ENCODE peak calls at places on chromosomes 13 and 19, in eight cellular contexts. C is Peyer's patch, A is left kidney, H is GM12891, D is H54, V is thoracic aorta, L is GM04504, S is SK-N-DZ. X is an unnamed sample.

GRCh38 chr19:34574704-34575103 is 93.1 kb downstream of the WTIP start:
- DNase-seq in C (no peak), A (no peak), H (no peak), D (no peak), V (no peak), L (no peak), S (no peak), X (no peak)

GRCh38 chr19:2848625-2849024 is 7.3 kb downstream of the ZNF555 start:
- DNase-seq in C (no peak), A (no peak), H (no peak), D (no peak), V (no peak), L (peak; percentile 35), S (no peak), X (no peak)

GRCh38 chr13:70527553-70527952 is 419.3 kb upstream of the KLHL1 start:
- DNase-seq in C (no peak), A (peak; percentile 48), H (no peak), D (no peak), V (no peak), L (no peak), S (peak; percentile 15), X (no peak)

GRCh38 chr13:79392882-79393563 is 13.0 kb downstream of the RBM26 start:
- DNase-seq in C (no peak), A (peak; percentile 7), H (no peak), D (no peak), V (no peak), L (no peak), S (no peak), X (no peak)

GRCh38 chr19:40191836-40192646 is 815 bp downstream of the MAP3K10 start:
- DNase-seq in C (peak; percentile 50), A (peak; percentile 74), H (peak; percentile 53), D (peak; percentile 63), V (no peak), L (no peak), S (peak; percentile 40), X (no peak)

GRCh38 chr13:108618233-108618632 is 11.2 kb upstream of the MYO16 start:
- DNase-seq in C (no peak), A (no peak), H (no peak), D (no peak), V (no peak), L (no peak), S (no peak), X (no peak)

GRCh38 chr13:28744656-28745055 is 25.9 kb upstream of the SLC46A3 start:
- DNase-seq in C (no peak), A (no peak), H (no peak), D (no peak), V (no peak), L (no peak), S (no peak), X (no peak)

GRCh38 chr13:27375686-27376326 is 48.6 kb upstream of the GTF3A start:
- DNase-seq in C (peak; percentile 84), A (peak; percentile 79), H (peak; percentile 47), D (peak; percentile 31), V (no peak), L (peak; percentile 43), S (peak; percentile 55), X (no peak)

GRCh38 chr13:24630851-24631341 is 49.3 kb upstream of the ATP12A start:
- DNase-seq in C (peak; percentile 56), A (no peak), H (no peak), D (no peak), V (no peak), L (no peak), S (no peak), X (no peak)

GRCh38 chr13:89380101-89380500 is 1708.9 kb downstream of the SLITRK5 start:
- DNase-seq in C (no peak), A (peak; percentile 9), H (no peak), D (no peak), V (no peak), L (no peak), S (no peak), X (no peak)

GRCh38 chr13:38167164-38167822 is 182.4 kb upstream of the UFM1 start:
- DNase-seq in C (no peak), A (no peak), H (no peak), D (no peak), V (no peak), L (no peak), S (no peak), X (no peak)

GRCh38 chr19:47445937-47446402 is 25.7 kb downstream of the SLC8A2 start:
- DNase-seq in C (peak; percentile 72), A (peak; percentile 91), H (no peak), D (no peak), V (no peak), L (no peak), S (no peak), X (no peak)

GRCh38 chr19:32599736-32600157 is 18.8 kb downstream of the PDCD5 start:
- DNase-seq in C (peak; percentile 58), A (peak; percentile 66), H (no peak), D (peak; percentile 50), V (no peak), L (peak; percentile 12), S (peak; percentile 40), X (no peak)

GRCh38 chr19:1750343-1751021 is 2.8 kb upstream of the ONECUT3 start:
- DNase-seq in C (no peak), A (no peak), H (no peak), D (no peak), V (no peak), L (no peak), S (no peak), X (no peak)

GRCh38 chr19:6433663-6434062 is at the start of gene SLC25A41:
- DNase-seq in C (no peak), A (no peak), H (no peak), D (no peak), V (no peak), L (no peak), S (no peak), X (no peak)

GRCh38 chr13:40434516-40435397 is 231.7 kb downstream of the FOXO1 start:
- DNase-seq in C (no peak), A (no peak), H (no peak), D (no peak), V (no peak), L (no peak), S (no peak), X (no peak)

GRCh38 chr13:21053231-21053630 is 8.2 kb downstream of the LATS2 start:
- DNase-seq in C (peak; percentile 30), A (no peak), H (no peak), D (no peak), V (no peak), L (no peak), S (no peak), X (no peak)

GRCh38 chr13:49536144-49536873 is 40.6 kb downstream of the PHF11 start:
- DNase-seq in C (no peak), A (no peak), H (no peak), D (no peak), V (no peak), L (no peak), S (no peak), X (no peak)

GRCh38 chr19:5436101-5436947 is 18.9 kb upstream of the ZNRF4 start:
- DNase-seq in C (no peak), A (peak; percentile 91), H (no peak), D (peak; percentile 89), V (no peak), L (peak; percentile 19), S (peak; percentile 76), X (no peak)

GRCh38 chr19:41341669-41342490 is 11.8 kb downstream of the TGFB1 start:
- DNase-seq in C (peak; percentile 72), A (no peak), H (no peak), D (no peak), V (no peak), L (no peak), S (no peak), X (no peak)

GRCh38 chr13:98022210-98022609 is 68.7 kb downstream of the IPO5 start:
- DNase-seq in C (no peak), A (no peak), H (no peak), D (no peak), V (no peak), L (peak; percentile 78), S (no peak), X (no peak)

GRCh38 chr13:40170091-40170490 is 496.4 kb downstream of the FOXO1 start:
- DNase-seq in C (no peak), A (no peak), H (no peak), D (no peak), V (no peak), L (no peak), S (no peak), X (no peak)

GRCh38 chr19:17026041-17026658 is 460 bp downstream of the CPAMD8 start:
- DNase-seq in C (no peak), A (peak; percentile 82), H (no peak), D (no peak), V (no peak), L (no peak), S (no peak), X (no peak)

GRCh38 chr13:107874456-107874855 is 340.9 kb downstream of the LIG4 start:
- DNase-seq in C (no peak), A (no peak), H (no peak), D (no peak), V (no peak), L (no peak), S (no peak), X (no peak)

GRCh38 chr19:28170066-28170465 is 1042.9 kb downstream of the UQCRFS1 start:
- DNase-seq in C (no peak), A (no peak), H (no peak), D (no peak), V (no peak), L (no peak), S (no peak), X (no peak)

GRCh38 chr19:14478113-14478545 is 3.0 kb upstream of the PTGER1 start:
- DNase-seq in C (no peak), A (no peak), H (no peak), D (no peak), V (no peak), L (no peak), S (no peak), X (no peak)

GRCh38 chr19:38842439-38843174 is 7.2 kb downstream of the HNRNPL start:
- DNase-seq in C (peak; percentile 92), A (no peak), H (no peak), D (no peak), V (no peak), L (no peak), S (no peak), X (no peak)

GRCh38 chr13:43424386-43424785 is 362.4 kb downstream of the ENOX1 start:
- DNase-seq in C (no peak), A (peak; percentile 54), H (no peak), D (no peak), V (no peak), L (no peak), S (no peak), X (no peak)

GRCh38 chr19:20038358-20039202 is 725 bp downstream of the ZNF682 start:
- DNase-seq in C (no peak), A (no peak), H (no peak), D (no peak), V (no peak), L (no peak), S (no peak), X (no peak)

GRCh38 chr13:112102243-112102642 is 35.3 kb downstream of the SOX1 start:
- DNase-seq in C (no peak), A (peak; percentile 70), H (no peak), D (no peak), V (no peak), L (no peak), S (no peak), X (no peak)

GRCh38 chr19:12497032-12497431 is 12.4 kb upstream of the ZNF709 start:
- DNase-seq in C (no peak), A (no peak), H (no peak), D (no peak), V (no peak), L (no peak), S (no peak), X (no peak)

GRCh38 chr13:89541091-89542030 is 1806.1 kb upstream of the MIR17HG start:
- DNase-seq in C (no peak), A (no peak), H (no peak), D (no peak), V (no peak), L (no peak), S (no peak), X (no peak)

GRCh38 chr19:51111606-51112005 is 3.4 kb upstream of the CTU1 start:
- DNase-seq in C (no peak), A (peak; percentile 28), H (no peak), D (no peak), V (no peak), L (no peak), S (no peak), X (no peak)

GRCh38 chr19:35031072-35031881 is 1.0 kb downstream of the SCN1B start:
- DNase-seq in C (no peak), A (peak; percentile 83), H (no peak), D (peak; percentile 65), V (no peak), L (no peak), S (no peak), X (no peak)

X was measured in cortex of kidney.